ENCODE peak calls at places on chromosomes 12 and 14, in six cellular contexts. One of them, this sample, is unnamed.

GRCh38 chr12:1161197-1161596 is 170.2 kb downstream of the ERC1 start:
- ATAC-seq in heart left ventricle: no peak
- ATAC-seq in right cardiac atrium: no peak
- ATAC-seq in aorta: no peak
- ATAC-seq in left colon: no peak
- ATAC-seq in T-cell: no peak
- ATAC-seq in this sample: no peak

GRCh38 chr14:65915125-65915524 is 502.6 kb downstream of the FUT8 start:
- ATAC-seq in left colon: no peak
- ATAC-seq in aorta: no peak
- ATAC-seq in T-cell: peak
- ATAC-seq in right cardiac atrium: no peak
- ATAC-seq in heart left ventricle: no peak
- ATAC-seq in this sample: peak

GRCh38 chr12:92597997-92598396 is 104.8 kb upstream of the PLEKHG7 start:
- ATAC-seq in aorta: no peak
- ATAC-seq in T-cell: no peak
- ATAC-seq in heart left ventricle: no peak
- ATAC-seq in left colon: no peak
- ATAC-seq in right cardiac atrium: no peak
- ATAC-seq in this sample: peak

GRCh38 chr14:34965912-34966311 is 16.9 kb upstream of the SRP54 start:
- ATAC-seq in heart left ventricle: no peak
- ATAC-seq in T-cell: no peak
- ATAC-seq in left colon: no peak
- ATAC-seq in right cardiac atrium: no peak
- ATAC-seq in aorta: no peak
- ATAC-seq in this sample: no peak

GRCh38 chr12:109944975-109945374 is 44.9 kb downstream of the TCHP start:
- ATAC-seq in T-cell: no peak
- ATAC-seq in heart left ventricle: peak
- ATAC-seq in right cardiac atrium: peak
- ATAC-seq in aorta: peak
- ATAC-seq in left colon: no peak
- ATAC-seq in this sample: no peak

GRCh38 chr12:104741497-104742367 is 216.4 kb downstream of the SLC41A2 start:
- ATAC-seq in right cardiac atrium: no peak
- ATAC-seq in left colon: no peak
- ATAC-seq in aorta: no peak
- ATAC-seq in heart left ventricle: no peak
- ATAC-seq in T-cell: no peak
- ATAC-seq in this sample: no peak

GRCh38 chr12:95066091-95066855 is 7.1 kb downstream of the NR2C1 start:
- ATAC-seq in T-cell: no peak
- ATAC-seq in left colon: no peak
- ATAC-seq in heart left ventricle: no peak
- ATAC-seq in aorta: no peak
- ATAC-seq in right cardiac atrium: no peak
- ATAC-seq in this sample: no peak

GRCh38 chr14:61503167-61503801 is 181.9 kb downstream of the PRKCH start:
- ATAC-seq in T-cell: peak
- ATAC-seq in right cardiac atrium: peak
- ATAC-seq in left colon: peak
- ATAC-seq in heart left ventricle: no peak
- ATAC-seq in aorta: peak
- ATAC-seq in this sample: peak

GRCh38 chr12:82896979-82897378 is 210.3 kb downstream of the TMTC2 start:
- ATAC-seq in T-cell: no peak
- ATAC-seq in heart left ventricle: no peak
- ATAC-seq in left colon: peak
- ATAC-seq in aorta: no peak
- ATAC-seq in right cardiac atrium: no peak
- ATAC-seq in this sample: no peak

GRCh38 chr12:123995023-123995422 is 22.0 kb downstream of the ZNF664 start:
- ATAC-seq in T-cell: no peak
- ATAC-seq in right cardiac atrium: peak
- ATAC-seq in heart left ventricle: peak
- ATAC-seq in left colon: no peak
- ATAC-seq in aorta: no peak
- ATAC-seq in this sample: peak